ENCODE peak calls at places on chromosomes 12 and 14, in nine cellular contexts. G is fibroblast of lung; S is astrocyte of the spinal cord; C is HCT116; I is chondrocyte; Z is GM20000; V is effector CD4-positive, alpha-beta T cell; N is germinal center; X is stimulated activated CD4-positive, alpha-beta T cell treated with anti-CD3 and anti-CD28 coated beads, Interleukin-2, amount 100 ng/mL, for 24 hours. U is an unnamed sample.

GRCh38 chr14:57060276-57060956 is 208.3 kb downstream of the EXOC5 start:
- DNase-seq in G (no peak), S (no peak), C (no peak), I (no peak), Z (peak), V (no peak), N (no peak), X (peak), U (peak)

GRCh38 chr12:1207276-1207675 is 216.3 kb downstream of the ERC1 start:
- DNase-seq in G (no peak), S (no peak), C (no peak), I (no peak), Z (no peak), V (no peak), N (no peak), X (no peak), U (no peak)

GRCh38 chr12:10018390-10018789 is 8.0 kb downstream of the CLEC12B start:
- DNase-seq in G (peak), S (no peak), C (no peak), I (no peak), Z (no peak), V (no peak), N (no peak), X (no peak), U (no peak)

GRCh38 chr12:53180931-53181645 is 363 bp upstream of the CSAD start:
- DNase-seq in G (peak), S (peak), C (peak), I (no peak), Z (peak), V (peak), N (peak), X (peak), U (peak)

GRCh38 chr12:46915861-46916260 is 90.1 kb upstream of the SLC38A4 start:
- DNase-seq in G (peak), S (no peak), C (no peak), I (no peak), Z (no peak), V (no peak), N (no peak), X (no peak), U (no peak)

GRCh38 chr14:102020058-102020971 is 55.9 kb downstream of the DYNC1H1 start:
- DNase-seq in G (peak), S (peak), C (no peak), I (peak), Z (no peak), V (no peak), N (no peak), X (peak), U (no peak)

GRCh38 chr12:124677552-124678356 is 110.3 kb upstream of the NCOR2 start:
- DNase-seq in G (no peak), S (no peak), C (no peak), I (no peak), Z (no peak), V (no peak), N (no peak), X (no peak), U (no peak)

GRCh38 chr12:47133981-47134380 is 54.2 kb upstream of the AMIGO2 start:
- DNase-seq in G (no peak), S (no peak), C (no peak), I (no peak), Z (no peak), V (no peak), N (no peak), X (no peak), U (no peak)

GRCh38 chr14:91417983-91418386 is 365 bp upstream of the CCDC88C start:
- DNase-seq in G (no peak), S (no peak), C (peak), I (no peak), Z (no peak), V (peak), N (peak), X (peak), U (peak)

GRCh38 chr14:82861321-82861720 is 1327.7 kb upstream of the SEL1L start:
- DNase-seq in G (no peak), S (no peak), C (no peak), I (no peak), Z (no peak), V (no peak), N (no peak), X (no peak), U (no peak)

GRCh38 chr14:99768381-99768780 is 24.8 kb upstream of the EML1 start:
- DNase-seq in G (no peak), S (no peak), C (no peak), I (peak), Z (no peak), V (no peak), N (no peak), X (no peak), U (no peak)

GRCh38 chr14:99575043-99576023 is 28.7 kb downstream of the CCDC85C start:
- DNase-seq in G (no peak), S (no peak), C (no peak), I (no peak), Z (no peak), V (no peak), N (no peak), X (no peak), U (no peak)

GRCh38 chr14:100629098-100629497 is 41.9 kb upstream of the BEGAIN start:
- DNase-seq in G (no peak), S (no peak), C (no peak), I (no peak), Z (no peak), V (no peak), N (no peak), X (no peak), U (no peak)

GRCh38 chr12:115452751-115453281 is 768.8 kb upstream of the TBX3 start:
- DNase-seq in G (no peak), S (no peak), C (no peak), I (no peak), Z (no peak), V (no peak), N (no peak), X (no peak), U (no peak)

GRCh38 chr12:57894577-57895292 is 46.6 kb upstream of the ATP23 start:
- DNase-seq in G (no peak), S (peak), C (no peak), I (no peak), Z (no peak), V (no peak), N (no peak), X (no peak), U (no peak)

GRCh38 chr12:123765504-123766035 is 3.5 kb downstream of the DNAH10 start:
- DNase-seq in G (no peak), S (no peak), C (no peak), I (no peak), Z (no peak), V (no peak), N (no peak), X (no peak), U (no peak)

GRCh38 chr12:90794212-90794611 is 160.8 kb downstream of the CCER1 start:
- DNase-seq in G (peak), S (no peak), C (no peak), I (no peak), Z (no peak), V (no peak), N (no peak), X (no peak), U (no peak)

GRCh38 chr12:29155079-29155478 is 6.0 kb downstream of the FAR2 start:
- DNase-seq in G (no peak), S (no peak), C (no peak), I (no peak), Z (peak), V (no peak), N (no peak), X (no peak), U (no peak)

GRCh38 chr14:89858084-89858483 is 96.4 kb downstream of the EFCAB11 start:
- DNase-seq in G (no peak), S (no peak), C (no peak), I (no peak), Z (no peak), V (no peak), N (no peak), X (no peak), U (no peak)